ENCODE peak calls at places on chromosomes 7 and 10, in eight cellular contexts. One of them, this sample, is unnamed.

GRCh38 chr10:124614003-124614659 is 130.0 kb downstream of the FAM53B start:
- DNase-seq in CD4-positive, alpha-beta T cell: no peak
- DNase-seq in H7: no peak
- DNase-seq in sigmoid colon: no peak
- DNase-seq in fibroblast of pulmonary artery: no peak
- DNase-seq in mucosa of gallbladder: no peak
- DNase-seq in NCI-H1105: no peak
- DNase-seq in islet precursor cell: no peak
- DNase-seq in this sample: no peak

GRCh38 chr10:28248092-28248491 is 54.8 kb downstream of the MPP7 start:
- DNase-seq in CD4-positive, alpha-beta T cell: no peak
- DNase-seq in H7: no peak
- DNase-seq in sigmoid colon: no peak
- DNase-seq in fibroblast of pulmonary artery: peak
- DNase-seq in mucosa of gallbladder: no peak
- DNase-seq in NCI-H1105: no peak
- DNase-seq in islet precursor cell: no peak
- DNase-seq in this sample: peak

GRCh38 chr10:29243750-29244149 is 45.1 kb upstream of the LYZL1 start:
- DNase-seq in CD4-positive, alpha-beta T cell: no peak
- DNase-seq in H7: peak
- DNase-seq in sigmoid colon: no peak
- DNase-seq in fibroblast of pulmonary artery: no peak
- DNase-seq in mucosa of gallbladder: no peak
- DNase-seq in NCI-H1105: no peak
- DNase-seq in islet precursor cell: peak
- DNase-seq in this sample: no peak

GRCh38 chr7:27526991-27527722 is 135.5 kb downstream of the HIBADH start:
- DNase-seq in CD4-positive, alpha-beta T cell: no peak
- DNase-seq in H7: no peak
- DNase-seq in sigmoid colon: no peak
- DNase-seq in fibroblast of pulmonary artery: peak
- DNase-seq in mucosa of gallbladder: no peak
- DNase-seq in NCI-H1105: no peak
- DNase-seq in islet precursor cell: no peak
- DNase-seq in this sample: no peak

GRCh38 chr7:12643644-12644043 is 43.8 kb upstream of the ARL4A start:
- DNase-seq in CD4-positive, alpha-beta T cell: no peak
- DNase-seq in H7: no peak
- DNase-seq in sigmoid colon: no peak
- DNase-seq in fibroblast of pulmonary artery: no peak
- DNase-seq in mucosa of gallbladder: no peak
- DNase-seq in NCI-H1105: no peak
- DNase-seq in islet precursor cell: no peak
- DNase-seq in this sample: no peak

GRCh38 chr10:111871458-111871857 is 312.1 kb downstream of the GPAM start:
- DNase-seq in CD4-positive, alpha-beta T cell: no peak
- DNase-seq in H7: no peak
- DNase-seq in sigmoid colon: no peak
- DNase-seq in fibroblast of pulmonary artery: no peak
- DNase-seq in mucosa of gallbladder: no peak
- DNase-seq in NCI-H1105: no peak
- DNase-seq in islet precursor cell: no peak
- DNase-seq in this sample: no peak

GRCh38 chr7:12553421-12553820 is 17.1 kb upstream of the SCIN start:
- DNase-seq in CD4-positive, alpha-beta T cell: no peak
- DNase-seq in H7: no peak
- DNase-seq in sigmoid colon: no peak
- DNase-seq in fibroblast of pulmonary artery: no peak
- DNase-seq in mucosa of gallbladder: no peak
- DNase-seq in NCI-H1105: no peak
- DNase-seq in islet precursor cell: no peak
- DNase-seq in this sample: no peak

GRCh38 chr7:87110778-87111177 is 41.5 kb upstream of the DMTF1 start:
- DNase-seq in CD4-positive, alpha-beta T cell: no peak
- DNase-seq in H7: no peak
- DNase-seq in sigmoid colon: no peak
- DNase-seq in fibroblast of pulmonary artery: peak
- DNase-seq in mucosa of gallbladder: peak
- DNase-seq in NCI-H1105: no peak
- DNase-seq in islet precursor cell: no peak
- DNase-seq in this sample: peak

GRCh38 chr10:14557573-14557972 is 217.1 kb downstream of the FAM107B start:
- DNase-seq in CD4-positive, alpha-beta T cell: no peak
- DNase-seq in H7: no peak
- DNase-seq in sigmoid colon: no peak
- DNase-seq in fibroblast of pulmonary artery: no peak
- DNase-seq in mucosa of gallbladder: no peak
- DNase-seq in NCI-H1105: no peak
- DNase-seq in islet precursor cell: no peak
- DNase-seq in this sample: no peak

GRCh38 chr7:98810166-98810802 is 59.5 kb downstream of the TMEM130 start:
- DNase-seq in CD4-positive, alpha-beta T cell: no peak
- DNase-seq in H7: no peak
- DNase-seq in sigmoid colon: no peak
- DNase-seq in fibroblast of pulmonary artery: no peak
- DNase-seq in mucosa of gallbladder: no peak
- DNase-seq in NCI-H1105: peak
- DNase-seq in islet precursor cell: no peak
- DNase-seq in this sample: no peak

GRCh38 chr7:139889186-139889871 is 60.3 kb downstream of the TBXAS1 start:
- DNase-seq in CD4-positive, alpha-beta T cell: no peak
- DNase-seq in H7: no peak
- DNase-seq in sigmoid colon: no peak
- DNase-seq in fibroblast of pulmonary artery: no peak
- DNase-seq in mucosa of gallbladder: no peak
- DNase-seq in NCI-H1105: no peak
- DNase-seq in islet precursor cell: no peak
- DNase-seq in this sample: peak

GRCh38 chr7:129271500-129272355 is 46.9 kb downstream of the AHCYL2 start:
- DNase-seq in CD4-positive, alpha-beta T cell: peak
- DNase-seq in H7: peak
- DNase-seq in sigmoid colon: no peak
- DNase-seq in fibroblast of pulmonary artery: peak
- DNase-seq in mucosa of gallbladder: peak
- DNase-seq in NCI-H1105: peak
- DNase-seq in islet precursor cell: peak
- DNase-seq in this sample: peak

GRCh38 chr7:1937252-1937605 is 267.2 kb downstream of the ELFN1 start:
- DNase-seq in CD4-positive, alpha-beta T cell: no peak
- DNase-seq in H7: no peak
- DNase-seq in sigmoid colon: no peak
- DNase-seq in fibroblast of pulmonary artery: no peak
- DNase-seq in mucosa of gallbladder: no peak
- DNase-seq in NCI-H1105: no peak
- DNase-seq in islet precursor cell: no peak
- DNase-seq in this sample: no peak

GRCh38 chr7:231030-231857 is 38.9 kb downstream of the FAM20C start:
- DNase-seq in CD4-positive, alpha-beta T cell: no peak
- DNase-seq in H7: peak
- DNase-seq in sigmoid colon: peak
- DNase-seq in fibroblast of pulmonary artery: no peak
- DNase-seq in mucosa of gallbladder: no peak
- DNase-seq in NCI-H1105: no peak
- DNase-seq in islet precursor cell: no peak
- DNase-seq in this sample: no peak

GRCh38 chr10:104246981-104247380 is 7.7 kb upstream of the GSTO1 start:
- DNase-seq in CD4-positive, alpha-beta T cell: no peak
- DNase-seq in H7: no peak
- DNase-seq in sigmoid colon: no peak
- DNase-seq in fibroblast of pulmonary artery: peak
- DNase-seq in mucosa of gallbladder: no peak
- DNase-seq in NCI-H1105: no peak
- DNase-seq in islet precursor cell: no peak
- DNase-seq in this sample: peak

GRCh38 chr10:132526676-132527075 is 10.9 kb upstream of the INPP5A start:
- DNase-seq in CD4-positive, alpha-beta T cell: no peak
- DNase-seq in H7: no peak
- DNase-seq in sigmoid colon: peak
- DNase-seq in fibroblast of pulmonary artery: peak
- DNase-seq in mucosa of gallbladder: no peak
- DNase-seq in NCI-H1105: no peak
- DNase-seq in islet precursor cell: peak
- DNase-seq in this sample: peak

GRCh38 chr10:58956926-58957325 is 219.5 kb upstream of the PHYHIPL start:
- DNase-seq in CD4-positive, alpha-beta T cell: no peak
- DNase-seq in H7: no peak
- DNase-seq in sigmoid colon: no peak
- DNase-seq in fibroblast of pulmonary artery: no peak
- DNase-seq in mucosa of gallbladder: no peak
- DNase-seq in NCI-H1105: no peak
- DNase-seq in islet precursor cell: peak
- DNase-seq in this sample: peak

GRCh38 chr7:137978464-137979237 is 23.2 kb downstream of the CREB3L2 start:
- DNase-seq in CD4-positive, alpha-beta T cell: no peak
- DNase-seq in H7: no peak
- DNase-seq in sigmoid colon: peak
- DNase-seq in fibroblast of pulmonary artery: peak
- DNase-seq in mucosa of gallbladder: no peak
- DNase-seq in NCI-H1105: no peak
- DNase-seq in islet precursor cell: peak
- DNase-seq in this sample: peak

GRCh38 chr10:129873351-129873750 is 90.7 kb downstream of the EBF3 start:
- DNase-seq in CD4-positive, alpha-beta T cell: no peak
- DNase-seq in H7: no peak
- DNase-seq in sigmoid colon: no peak
- DNase-seq in fibroblast of pulmonary artery: no peak
- DNase-seq in mucosa of gallbladder: no peak
- DNase-seq in NCI-H1105: no peak
- DNase-seq in islet precursor cell: no peak
- DNase-seq in this sample: no peak

GRCh38 chr10:132614431-132615341 is 77.1 kb downstream of the INPP5A start:
- DNase-seq in CD4-positive, alpha-beta T cell: no peak
- DNase-seq in H7: peak
- DNase-seq in sigmoid colon: no peak
- DNase-seq in fibroblast of pulmonary artery: no peak
- DNase-seq in mucosa of gallbladder: no peak
- DNase-seq in NCI-H1105: no peak
- DNase-seq in islet precursor cell: peak
- DNase-seq in this sample: no peak

GRCh38 chr10:125840955-125841354 is 17.6 kb downstream of the BCCIP start:
- DNase-seq in CD4-positive, alpha-beta T cell: no peak
- DNase-seq in H7: no peak
- DNase-seq in sigmoid colon: no peak
- DNase-seq in fibroblast of pulmonary artery: peak
- DNase-seq in mucosa of gallbladder: no peak
- DNase-seq in NCI-H1105: no peak
- DNase-seq in islet precursor cell: no peak
- DNase-seq in this sample: no peak

GRCh38 chr10:84668186-84668763 is 339.9 kb downstream of the CCSER2 start:
- DNase-seq in CD4-positive, alpha-beta T cell: no peak
- DNase-seq in H7: no peak
- DNase-seq in sigmoid colon: no peak
- DNase-seq in fibroblast of pulmonary artery: no peak
- DNase-seq in mucosa of gallbladder: no peak
- DNase-seq in NCI-H1105: peak
- DNase-seq in islet precursor cell: no peak
- DNase-seq in this sample: no peak

GRCh38 chr7:149261321-149261828 is 621 bp upstream of the ZNF783 start:
- DNase-seq in CD4-positive, alpha-beta T cell: no peak
- DNase-seq in H7: peak
- DNase-seq in sigmoid colon: no peak
- DNase-seq in fibroblast of pulmonary artery: peak
- DNase-seq in mucosa of gallbladder: no peak
- DNase-seq in NCI-H1105: no peak
- DNase-seq in islet precursor cell: peak
- DNase-seq in this sample: peak

GRCh38 chr10:89144836-89145235 is 62.3 kb downstream of the CH25H start:
- DNase-seq in CD4-positive, alpha-beta T cell: no peak
- DNase-seq in H7: no peak
- DNase-seq in sigmoid colon: no peak
- DNase-seq in fibroblast of pulmonary artery: no peak
- DNase-seq in mucosa of gallbladder: no peak
- DNase-seq in NCI-H1105: no peak
- DNase-seq in islet precursor cell: no peak
- DNase-seq in this sample: no peak

GRCh38 chr7:147586526-147586925 is 1004.0 kb upstream of the C7orf33 start:
- DNase-seq in CD4-positive, alpha-beta T cell: no peak
- DNase-seq in H7: no peak
- DNase-seq in sigmoid colon: no peak
- DNase-seq in fibroblast of pulmonary artery: no peak
- DNase-seq in mucosa of gallbladder: no peak
- DNase-seq in NCI-H1105: no peak
- DNase-seq in islet precursor cell: no peak
- DNase-seq in this sample: peak

GRCh38 chr7:157273208-157274202 is 63.3 kb upstream of the DNAJB6 start:
- DNase-seq in CD4-positive, alpha-beta T cell: peak
- DNase-seq in H7: peak
- DNase-seq in sigmoid colon: peak
- DNase-seq in fibroblast of pulmonary artery: peak
- DNase-seq in mucosa of gallbladder: peak
- DNase-seq in NCI-H1105: peak
- DNase-seq in islet precursor cell: peak
- DNase-seq in this sample: peak

GRCh38 chr10:62651341-62651740 is 153.2 kb upstream of the ADO start:
- DNase-seq in CD4-positive, alpha-beta T cell: no peak
- DNase-seq in H7: no peak
- DNase-seq in sigmoid colon: no peak
- DNase-seq in fibroblast of pulmonary artery: no peak
- DNase-seq in mucosa of gallbladder: no peak
- DNase-seq in NCI-H1105: no peak
- DNase-seq in islet precursor cell: no peak
- DNase-seq in this sample: peak

GRCh38 chr7:74231232-74231590 is 21.4 kb downstream of the LAT2 start:
- DNase-seq in CD4-positive, alpha-beta T cell: no peak
- DNase-seq in H7: peak
- DNase-seq in sigmoid colon: no peak
- DNase-seq in fibroblast of pulmonary artery: no peak
- DNase-seq in mucosa of gallbladder: no peak
- DNase-seq in NCI-H1105: no peak
- DNase-seq in islet precursor cell: no peak
- DNase-seq in this sample: no peak

GRCh38 chr7:133859191-133859590 is 267.9 kb upstream of the LRGUK start:
- DNase-seq in CD4-positive, alpha-beta T cell: no peak
- DNase-seq in H7: no peak
- DNase-seq in sigmoid colon: no peak
- DNase-seq in fibroblast of pulmonary artery: no peak
- DNase-seq in mucosa of gallbladder: no peak
- DNase-seq in NCI-H1105: no peak
- DNase-seq in islet precursor cell: no peak
- DNase-seq in this sample: no peak

GRCh38 chr10:97502916-97503315 is 4.2 kb downstream of the UBTD1 start:
- DNase-seq in CD4-positive, alpha-beta T cell: no peak
- DNase-seq in H7: no peak
- DNase-seq in sigmoid colon: no peak
- DNase-seq in fibroblast of pulmonary artery: no peak
- DNase-seq in mucosa of gallbladder: no peak
- DNase-seq in NCI-H1105: no peak
- DNase-seq in islet precursor cell: no peak
- DNase-seq in this sample: no peak

GRCh38 chr7:80370587-80370986 is 141.3 kb downstream of the GNAT3 start:
- DNase-seq in CD4-positive, alpha-beta T cell: no peak
- DNase-seq in H7: no peak
- DNase-seq in sigmoid colon: no peak
- DNase-seq in fibroblast of pulmonary artery: no peak
- DNase-seq in mucosa of gallbladder: no peak
- DNase-seq in NCI-H1105: no peak
- DNase-seq in islet precursor cell: no peak
- DNase-seq in this sample: no peak

GRCh38 chr10:96229568-96230030 is 41.8 kb downstream of the BLNK start:
- DNase-seq in CD4-positive, alpha-beta T cell: peak
- DNase-seq in H7: peak
- DNase-seq in sigmoid colon: peak
- DNase-seq in fibroblast of pulmonary artery: peak
- DNase-seq in mucosa of gallbladder: peak
- DNase-seq in NCI-H1105: no peak
- DNase-seq in islet precursor cell: peak
- DNase-seq in this sample: peak

GRCh38 chr10:103991393-103992128 is 24.6 kb downstream of the SLK start:
- DNase-seq in CD4-positive, alpha-beta T cell: no peak
- DNase-seq in H7: no peak
- DNase-seq in sigmoid colon: no peak
- DNase-seq in fibroblast of pulmonary artery: no peak
- DNase-seq in mucosa of gallbladder: no peak
- DNase-seq in NCI-H1105: no peak
- DNase-seq in islet precursor cell: no peak
- DNase-seq in this sample: no peak

This sample was measured in AG08395.